ENCODE peak calls at places on chromosome 5, in nine cellular contexts. M is AG04450, E is adrenal gland, T is IMR-90, R is left ventricle myocardium inferior, D is breast epithelium, C is cardiac muscle cell, H is suprapubic skin, P is HL-60. Z is an unnamed sample.

GRCh38 chr5:103801681-103802080 is 239.1 kb upstream of the NUDT12 start:
- DNase-seq in M (no peak), E (no peak), T (peak), R (no peak), D (no peak), C (no peak), H (no peak), P (no peak), Z (no peak)

GRCh38 chr5:169099801-169100734 is 200.9 kb downstream of the SLIT3 start:
- DNase-seq in M (no peak), E (no peak), T (no peak), R (no peak), D (peak), C (no peak), H (no peak), P (no peak), Z (no peak)

GRCh38 chr5:79200573-79201183 is 35.3 kb upstream of the JMY start:
- DNase-seq in M (no peak), E (no peak), T (peak), R (no peak), D (no peak), C (peak), H (no peak), P (no peak), Z (no peak)

GRCh38 chr5:50730336-50730735 is 63.9 kb downstream of the PARP8 start:
- DNase-seq in M (no peak), E (no peak), T (no peak), R (no peak), D (no peak), C (no peak), H (no peak), P (no peak), Z (no peak)

GRCh38 chr5:98902733-98903132 is 26.1 kb downstream of the CHD1 start:
- DNase-seq in M (no peak), E (no peak), T (peak), R (no peak), D (no peak), C (no peak), H (no peak), P (no peak), Z (no peak)

GRCh38 chr5:178213003-178213449 is 8.7 kb downstream of the HNRNPAB start:
- DNase-seq in M (no peak), E (no peak), T (no peak), R (no peak), D (no peak), C (no peak), H (no peak), P (no peak), Z (no peak)

GRCh38 chr5:132471006-132471907 is 19.3 kb downstream of the IRF1 start:
- DNase-seq in M (no peak), E (no peak), T (no peak), R (no peak), D (no peak), C (no peak), H (peak), P (no peak), Z (peak)

GRCh38 chr5:137344723-137345322 is 154.3 kb downstream of the SPOCK1 start:
- DNase-seq in M (peak), E (peak), T (peak), R (no peak), D (no peak), C (peak), H (no peak), P (peak), Z (no peak)

GRCh38 chr5:113140837-113141661 is 164.5 kb downstream of the DCP2 start:
- DNase-seq in M (peak), E (no peak), T (peak), R (no peak), D (no peak), C (no peak), H (no peak), P (no peak), Z (no peak)

GRCh38 chr5:142486581-142486980 is 161.8 kb upstream of the SPRY4 start:
- DNase-seq in M (peak), E (no peak), T (peak), R (no peak), D (no peak), C (no peak), H (no peak), P (no peak), Z (no peak)

GRCh38 chr5:173720341-173721258 is 104.2 kb upstream of the BOD1 start:
- DNase-seq in M (no peak), E (no peak), T (no peak), R (no peak), D (no peak), C (no peak), H (no peak), P (no peak), Z (no peak)

GRCh38 chr5:176639981-176640380 is 7.3 kb upstream of the TSPAN17 start:
- DNase-seq in M (no peak), E (no peak), T (no peak), R (peak), D (peak), C (no peak), H (no peak), P (no peak), Z (no peak)

GRCh38 chr5:173055042-173055721 is 970 bp upstream of the CREBRF start:
- DNase-seq in M (no peak), E (no peak), T (no peak), R (no peak), D (no peak), C (no peak), H (no peak), P (no peak), Z (no peak)

GRCh38 chr5:67998709-67999251 is 216.8 kb upstream of the PIK3R1 start:
- DNase-seq in M (no peak), E (peak), T (peak), R (peak), D (peak), C (peak), H (peak), P (peak), Z (no peak)

GRCh38 chr5:143014017-143014651 is 244.0 kb downstream of the ARHGAP26 start:
- DNase-seq in M (no peak), E (no peak), T (no peak), R (peak), D (no peak), C (peak), H (no peak), P (peak), Z (no peak)

GRCh38 chr5:174535691-174536090 is 188.7 kb upstream of the MSX2 start:
- DNase-seq in M (no peak), E (no peak), T (peak), R (no peak), D (no peak), C (no peak), H (no peak), P (no peak), Z (no peak)

GRCh38 chr5:31194458-31194808 is 947 bp downstream of the CDH6 start:
- DNase-seq in M (no peak), E (no peak), T (peak), R (no peak), D (no peak), C (peak), H (no peak), P (no peak), Z (no peak)

GRCh38 chr5:61824396-61824795 is 481.6 kb upstream of the KIF2A start:
- DNase-seq in M (no peak), E (no peak), T (no peak), R (no peak), D (no peak), C (no peak), H (no peak), P (no peak), Z (no peak)

GRCh38 chr5:94702729-94703128 is 84.3 kb downstream of the SLF1 start:
- DNase-seq in M (no peak), E (no peak), T (no peak), R (no peak), D (no peak), C (no peak), H (no peak), P (no peak), Z (no peak)

GRCh38 chr5:172887735-172888134 is 53.7 kb downstream of the ERGIC1 start:
- DNase-seq in M (peak), E (no peak), T (peak), R (no peak), D (no peak), C (no peak), H (no peak), P (no peak), Z (no peak)

GRCh38 chr5:45694255-45694834 is 1.8 kb downstream of the HCN1 start:
- DNase-seq in M (no peak), E (peak), T (no peak), R (no peak), D (no peak), C (peak), H (no peak), P (no peak), Z (no peak)

GRCh38 chr5:38667499-38667776 is 111.0 kb upstream of the LIFR start:
- DNase-seq in M (no peak), E (no peak), T (no peak), R (no peak), D (no peak), C (no peak), H (no peak), P (no peak), Z (no peak)

GRCh38 chr5:127572930-127573329 is 55.5 kb downstream of the PRRC1 start:
- DNase-seq in M (no peak), E (no peak), T (no peak), R (no peak), D (no peak), C (no peak), H (no peak), P (no peak), Z (no peak)

GRCh38 chr5:78063495-78063894 is 231.0 kb downstream of the AP3B1 start:
- DNase-seq in M (no peak), E (no peak), T (no peak), R (no peak), D (no peak), C (no peak), H (no peak), P (no peak), Z (no peak)

GRCh38 chr5:142426129-142426641 is 101.4 kb upstream of the SPRY4 start:
- DNase-seq in M (no peak), E (peak), T (peak), R (peak), D (peak), C (no peak), H (no peak), P (no peak), Z (no peak)

GRCh38 chr5:179270581-179271300 is 74.5 kb downstream of the ADAMTS2 start:
- DNase-seq in M (no peak), E (no peak), T (peak), R (peak), D (no peak), C (no peak), H (peak), P (no peak), Z (peak)

GRCh38 chr5:135662683-135663082 is 83.9 kb upstream of the CXCL14 start:
- DNase-seq in M (no peak), E (no peak), T (no peak), R (no peak), D (no peak), C (no peak), H (no peak), P (no peak), Z (no peak)

GRCh38 chr5:95806687-95807086 is 15.8 kb downstream of the GLRX start:
- DNase-seq in M (no peak), E (no peak), T (no peak), R (no peak), D (no peak), C (no peak), H (no peak), P (no peak), Z (no peak)

GRCh38 chr5:95808013-95808685 is 14.4 kb downstream of the GLRX start:
- DNase-seq in M (no peak), E (no peak), T (no peak), R (no peak), D (no peak), C (no peak), H (no peak), P (no peak), Z (no peak)

GRCh38 chr5:95809414-95809960 is 13.0 kb downstream of the GLRX start:
- DNase-seq in M (no peak), E (no peak), T (peak), R (no peak), D (no peak), C (no peak), H (no peak), P (no peak), Z (no peak)

GRCh38 chr5:95810305-95811125 is 12.0 kb downstream of the GLRX start:
- DNase-seq in M (no peak), E (no peak), T (peak), R (no peak), D (no peak), C (no peak), H (no peak), P (no peak), Z (no peak)

GRCh38 chr5:95808686-95809413 is 13.7 kb downstream of the GLRX start:
- DNase-seq in M (no peak), E (no peak), T (peak), R (peak), D (peak), C (peak), H (peak), P (peak), Z (no peak)
- H3K4me3 ChIP-seq in M (no peak), E (no peak), T (no peak), R (peak), D (no peak), C (no peak), H (no peak), P (no peak), Z (no peak)

DNA sequence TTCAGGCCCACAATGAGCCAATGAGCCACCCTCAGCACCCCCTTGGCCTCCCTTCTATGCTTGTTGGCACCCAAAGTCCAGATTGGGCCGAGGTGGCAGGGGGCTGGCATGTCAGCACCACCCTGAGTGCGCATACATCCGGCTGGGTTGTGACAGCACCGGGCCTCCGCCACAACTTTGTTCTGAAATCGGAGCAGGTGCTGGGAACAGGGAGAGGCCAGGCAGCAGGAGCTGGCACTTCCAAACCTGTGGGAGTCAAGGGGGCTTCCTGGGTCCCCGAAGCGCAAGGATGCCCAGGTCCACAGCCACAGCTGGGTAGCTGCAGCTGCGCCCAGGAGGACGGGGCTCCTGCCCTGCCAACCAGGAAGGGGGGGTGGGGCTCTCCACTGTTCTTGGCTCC is 1911.9 kb upstream of the WWC1 start:
- DNase-seq in M (no peak), E (no peak), T (no peak), R (no peak), D (no peak), C (no peak), H (no peak), P (no peak), Z (no peak)
- TF ChIP-seq CTCF in M (no peak), E (no peak), T (no peak), R (no peak), D (no peak), C (no peak), H (no peak), P (no peak), Z (no peak)

GRCh38 chr5:34658023-34658422 is 1.9 kb downstream of the RAI14 start:
- DNase-seq in M (no peak), E (no peak), T (peak), R (no peak), D (no peak), C (no peak), H (no peak), P (no peak), Z (no peak)
- H3K27ac ChIP-seq in M (peak), E (no peak), T (peak), R (peak), D (no peak), C (no peak), H (no peak), P (no peak), Z (no peak)

DNA sequence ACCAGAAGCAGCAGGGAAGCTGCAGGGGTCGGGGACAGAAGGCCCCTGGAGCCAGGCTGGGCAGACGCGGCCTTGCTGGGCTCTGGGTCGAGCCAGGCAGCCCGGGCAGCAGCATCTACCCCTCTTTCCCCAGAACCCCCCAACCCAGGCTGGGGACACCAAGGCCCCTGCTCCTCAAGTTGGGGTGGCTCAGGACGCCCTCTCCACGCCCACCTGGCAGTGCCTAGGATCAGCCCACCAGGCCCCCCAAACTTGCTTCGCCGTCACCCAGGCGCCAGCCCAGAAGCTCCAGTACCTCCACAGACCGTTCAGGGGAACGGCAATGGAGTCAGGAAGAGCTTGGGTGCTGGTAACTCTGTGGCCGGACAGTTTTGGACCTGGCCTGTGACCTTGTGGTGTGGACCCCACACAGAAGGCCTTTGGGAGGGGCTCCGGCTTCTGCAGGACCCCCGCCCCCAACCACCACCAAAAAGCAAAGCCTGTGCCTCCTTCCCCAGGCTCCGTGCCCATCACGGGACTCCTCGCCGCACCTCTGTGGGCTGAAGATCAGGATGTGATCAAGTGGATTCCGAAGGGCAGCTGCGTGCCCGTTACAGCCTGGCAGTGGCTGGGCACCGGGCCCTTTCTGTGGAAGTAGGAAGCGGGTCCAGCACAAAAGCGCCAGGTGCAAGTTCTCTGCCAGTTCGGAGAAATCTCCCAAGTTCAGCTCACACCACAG is 2.2 kb downstream of the SLC12A7 start:
- DNase-seq in M (no peak), E (no peak), T (no peak), R (no peak), D (no peak), C (no peak), H (no peak), P (no peak), Z (no peak)
- H3K4me3 ChIP-seq in M (no peak), E (no peak), T (no peak), R (peak), D (peak), C (no peak), H (peak), P (no peak), Z (no peak)

GRCh38 chr5:181140766-181141165 is 6.6 kb upstream of the OR2V2 start:
- DNase-seq in M (no peak), E (no peak), T (no peak), R (no peak), D (no peak), C (no peak), H (peak), P (no peak), Z (no peak)

GRCh38 chr5:181134259-181134658 is 3.3 kb upstream of the OR2V1 start:
- DNase-seq in M (no peak), E (no peak), T (no peak), R (no peak), D (no peak), C (no peak), H (no peak), P (no peak), Z (no peak)

GRCh38 chr5:181142054-181142453 is 5.3 kb upstream of the OR2V2 start:
- DNase-seq in M (no peak), E (no peak), T (no peak), R (no peak), D (no peak), C (no peak), H (no peak), P (no peak), Z (no peak)

GRCh38 chr5:181136361-181136955 is 5.5 kb upstream of the OR2V1 start:
- DNase-seq in M (no peak), E (no peak), T (no peak), R (no peak), D (no peak), C (no peak), H (no peak), P (no peak), Z (no peak)

GRCh38 chr5:181138258-181138657 is 7.3 kb upstream of the OR2V1 start:
- DNase-seq in M (no peak), E (no peak), T (no peak), R (no peak), D (no peak), C (no peak), H (peak), P (no peak), Z (peak)
- TF ChIP-seq CTCF in M (no peak), E (no peak), T (no peak), R (no peak), D (no peak), C (no peak), H (no peak), P (no peak), Z (no peak)

GRCh38 chr5:115666023-115666422 is 40.2 kb upstream of the TMED7 start:
- DNase-seq in M (no peak), E (no peak), T (no peak), R (no peak), D (no peak), C (no peak), H (no peak), P (no peak), Z (no peak)
- H3K27ac ChIP-seq in M (no peak), E (no peak), T (no peak), R (no peak), D (no peak), C (no peak), H (no peak), P (no peak), Z (no peak)

DNA sequence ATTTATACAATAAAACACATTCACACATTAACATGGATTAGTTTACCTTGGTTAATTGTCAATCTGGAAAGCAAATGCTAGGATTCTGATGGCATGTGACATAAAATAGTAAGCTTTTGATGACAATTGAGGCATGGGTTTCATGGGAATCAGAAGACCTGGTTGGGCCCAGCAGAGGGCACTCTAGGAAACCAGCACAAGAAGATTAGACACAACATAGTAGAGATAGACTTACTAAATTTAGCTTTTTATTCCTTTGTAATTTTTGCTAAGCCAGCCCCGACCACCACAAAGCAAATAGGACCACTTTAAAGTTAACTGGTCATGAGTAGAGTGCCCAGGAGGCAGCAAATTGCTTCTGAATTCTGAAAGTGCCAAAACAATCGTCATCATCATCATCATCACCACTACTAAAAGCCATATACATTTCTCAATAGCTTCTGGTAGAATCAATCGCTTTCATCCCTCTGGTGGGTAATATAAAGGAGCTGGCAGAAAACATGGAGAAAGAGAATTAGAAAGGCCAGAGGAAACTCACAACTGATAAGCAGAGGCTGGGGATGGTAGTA is 163.2 kb downstream of the ARRDC3 start:
- DNase-seq in M (no peak), E (no peak), T (peak), R (no peak), D (no peak), C (no peak), H (no peak), P (no peak), Z (no peak)
- H3K4me3 ChIP-seq in M (no peak), E (no peak), T (no peak), R (no peak), D (no peak), C (no peak), H (no peak), P (no peak), Z (no peak)

GRCh38 chr5:73027361-73027760 is 71.5 kb downstream of the FCHO2 start:
- DNase-seq in M (no peak), E (no peak), T (no peak), R (no peak), D (no peak), C (no peak), H (no peak), P (no peak), Z (no peak)
- TF ChIP-seq CTCF in M (peak), E (no peak), T (no peak), R (no peak), D (peak), C (no peak), H (no peak), P (no peak), Z (peak)